ENCODE peak calls at places on chromosomes 12 and 14, in eight cellular contexts. R, P, Y, X, B, J, A and M are unnamed samples.

GRCh38 chr12:76268267-76268666 is 79.9 kb downstream of the BBS10 start:
- DNase-seq in R (no peak), P (no peak), Y (no peak), X (no peak), B (peak), J (no peak), A (no peak), M (no peak)

GRCh38 chr12:80470403-80470802 is 26.4 kb downstream of the PTPRQ start:
- DNase-seq in R (no peak), P (no peak), Y (no peak), X (no peak), B (no peak), J (no peak), A (no peak), M (no peak)

GRCh38 chr12:57864811-57865751 is 18.6 kb upstream of the CTDSP2 start:
- DNase-seq in R (peak), P (no peak), Y (no peak), X (peak), B (peak), J (peak), A (peak), M (peak)

GRCh38 chr12:123268850-123269249 is 2.8 kb downstream of the CDK2AP1 start:
- DNase-seq in R (no peak), P (no peak), Y (no peak), X (no peak), B (no peak), J (no peak), A (no peak), M (peak)

GRCh38 chr12:115296613-115297012 is 612.6 kb upstream of the TBX3 start:
- DNase-seq in R (no peak), P (no peak), Y (no peak), X (no peak), B (peak), J (no peak), A (no peak), M (no peak)

GRCh38 chr12:83015390-83016225 is 328.9 kb downstream of the TMTC2 start:
- DNase-seq in R (peak), P (no peak), Y (no peak), X (no peak), B (no peak), J (no peak), A (no peak), M (no peak)

GRCh38 chr14:50837271-50837670 is 6.3 kb upstream of the NIN start:
- DNase-seq in R (no peak), P (no peak), Y (no peak), X (no peak), B (no peak), J (no peak), A (no peak), M (no peak)

GRCh38 chr14:101713641-101714349 is 47.7 kb upstream of the PPP2R5C start:
- DNase-seq in R (peak), P (no peak), Y (no peak), X (no peak), B (no peak), J (no peak), A (no peak), M (peak)

GRCh38 chr12:6928703-6929407 is 1.1 kb downstream of the ATN1 start:
- DNase-seq in R (no peak), P (no peak), Y (no peak), X (no peak), B (no peak), J (no peak), A (peak), M (no peak)

GRCh38 chr12:131941116-131941986 is 8.4 kb upstream of the EP400 start:
- DNase-seq in R (no peak), P (no peak), Y (no peak), X (no peak), B (no peak), J (no peak), A (no peak), M (peak)

GRCh38 chr12:123140675-123141614 is 9.9 kb downstream of the PITPNM2 start:
- DNase-seq in R (no peak), P (no peak), Y (no peak), X (no peak), B (no peak), J (no peak), A (no peak), M (no peak)

GRCh38 chr14:64191756-64192155 is 102.4 kb downstream of the ESR2 start:
- DNase-seq in R (no peak), P (peak), Y (peak), X (no peak), B (peak), J (no peak), A (no peak), M (no peak)

GRCh38 chr14:32419429-32419828 is 90.3 kb downstream of the AKAP6 start:
- DNase-seq in R (no peak), P (no peak), Y (no peak), X (no peak), B (no peak), J (no peak), A (no peak), M (no peak)

GRCh38 chr14:72049462-72049861 is 117.2 kb downstream of the RGS6 start:
- DNase-seq in R (no peak), P (no peak), Y (no peak), X (no peak), B (peak), J (no peak), A (no peak), M (no peak)

GRCh38 chr12:104669057-104669770 is 212.5 kb downstream of the CHST11 start:
- DNase-seq in R (peak), P (no peak), Y (no peak), X (no peak), B (peak), J (no peak), A (no peak), M (peak)

GRCh38 chr12:39441963-39442894 is 691 bp downstream of the KIF21A start:
- DNase-seq in R (peak), P (no peak), Y (peak), X (peak), B (peak), J (peak), A (peak), M (peak)

GRCh38 chr12:39532448-39532847 is 87.2 kb downstream of the ABCD2 start:
- DNase-seq in R (no peak), P (no peak), Y (no peak), X (no peak), B (no peak), J (no peak), A (no peak), M (no peak)

GRCh38 chr14:36683083-36683724 is 21.5 kb downstream of the PAX9 start:
- DNase-seq in R (no peak), P (no peak), Y (no peak), X (no peak), B (peak), J (no peak), A (no peak), M (no peak)

GRCh38 chr12:92402415-92402814 is 256.8 kb upstream of the BTG1 start:
- DNase-seq in R (no peak), P (no peak), Y (no peak), X (no peak), B (no peak), J (no peak), A (no peak), M (no peak)

GRCh38 chr14:31930493-31931225 is 146.4 kb upstream of the ARHGAP5 start:
- DNase-seq in R (no peak), P (no peak), Y (no peak), X (no peak), B (peak), J (no peak), A (no peak), M (no peak)

GRCh38 chr12:15015121-15015520 is 42.3 kb downstream of the PDE6H start:
- DNase-seq in R (no peak), P (no peak), Y (no peak), X (no peak), B (no peak), J (no peak), A (no peak), M (no peak)

GRCh38 chr14:92516344-92516965 is 2.9 kb downstream of the RIN3 start:
- DNase-seq in R (no peak), P (no peak), Y (no peak), X (no peak), B (no peak), J (no peak), A (no peak), M (no peak)

GRCh38 chr12:11869901-11870300 is 200.8 kb upstream of the BCL2L14 start:
- DNase-seq in R (no peak), P (no peak), Y (no peak), X (no peak), B (no peak), J (no peak), A (no peak), M (no peak)

GRCh38 chr12:57048423-57048822 is 1.5 kb downstream of the MYO1A start:
- DNase-seq in R (no peak), P (no peak), Y (no peak), X (no peak), B (no peak), J (no peak), A (no peak), M (no peak)

GRCh38 chr12:16197600-16197999 is 79.9 kb downstream of the SLC15A5 start:
- DNase-seq in R (no peak), P (no peak), Y (no peak), X (no peak), B (no peak), J (no peak), A (no peak), M (no peak)

GRCh38 chr12:45138609-45139008 is 77.3 kb upstream of the ANO6 start:
- DNase-seq in R (no peak), P (no peak), Y (no peak), X (no peak), B (no peak), J (no peak), A (no peak), M (no peak)

GRCh38 chr12:27901959-27902358 is 70.6 kb downstream of the PTHLH start:
- DNase-seq in R (no peak), P (no peak), Y (no peak), X (no peak), B (peak), J (no peak), A (no peak), M (no peak)

GRCh38 chr14:105303949-105304348 is 3.1 kb upstream of the BRF1 start:
- DNase-seq in R (no peak), P (no peak), Y (no peak), X (no peak), B (no peak), J (no peak), A (no peak), M (no peak)

GRCh38 chr12:121138284-121138683 is 5.6 kb downstream of the P2RX7 start:
- DNase-seq in R (no peak), P (no peak), Y (no peak), X (no peak), B (no peak), J (no peak), A (no peak), M (no peak)

GRCh38 chr12:118052324-118053070 is 8.5 kb downstream of the WSB2 start:
- DNase-seq in R (peak), P (peak), Y (peak), X (no peak), B (peak), J (no peak), A (no peak), M (peak)

GRCh38 chr14:92456215-92457017 is 57.2 kb upstream of the RIN3 start:
- DNase-seq in R (peak), P (peak), Y (peak), X (no peak), B (peak), J (peak), A (no peak), M (no peak)

GRCh38 chr14:91890291-91890749 is 23.0 kb upstream of the TC2N start:
- DNase-seq in R (no peak), P (no peak), Y (no peak), X (no peak), B (no peak), J (no peak), A (peak), M (no peak)

GRCh38 chr12:105864916-105865315 is 273.8 kb downstream of the NUAK1 start:
- DNase-seq in R (no peak), P (no peak), Y (no peak), X (no peak), B (no peak), J (no peak), A (no peak), M (no peak)

GRCh38 chr14:24817638-24818053 is 183.7 kb upstream of the GZMB start:
- DNase-seq in R (no peak), P (no peak), Y (no peak), X (no peak), B (no peak), J (peak), A (no peak), M (peak)

GRCh38 chr14:87785868-87786267 is 207.1 kb downstream of the GALC start:
- DNase-seq in R (no peak), P (no peak), Y (no peak), X (no peak), B (no peak), J (no peak), A (no peak), M (no peak)